ENCODE peak calls at places on chromosome 19, in seven cellular contexts. O is BJ, Y is neuronal stem cell, H is brain microvascular endothelial cell, B is A549, U is fibroblast of mammary gland, A is neural progenitor cell. G is an unnamed sample.

GRCh38 chr19:19751846-19752245 is 18.9 kb upstream of the ZNF14 start:
- DNase-seq in U (no peak), B (no peak), Y (no peak), H (no peak), O (no peak), A (no peak), G (no peak)

GRCh38 chr19:6955082-6955481 is 66.1 kb downstream of the MBD3L2B start:
- DNase-seq in U (no peak), H (no peak), B (no peak), O (no peak), Y (no peak), A (no peak), G (no peak)

GRCh38 chr19:24054044-24054935 is 32.7 kb upstream of the ZNF254 start:
- DNase-seq in A (no peak), O (peak; percentile 72), Y (no peak), U (peak; percentile 96), H (peak; percentile 83), B (peak; percentile 13), G (no peak)

GRCh38 chr19:33982706-33983105 is 186.0 kb downstream of the KCTD15 start:
- DNase-seq in B (no peak), H (no peak), Y (no peak), U (no peak), A (no peak), O (no peak), G (no peak)

GRCh38 chr19:29731331-29731850 is 16.3 kb upstream of the C19orf12 start:
- DNase-seq in Y (no peak), A (no peak), U (no peak), O (no peak), B (no peak), H (no peak), G (no peak)

GRCh38 chr19:9940778-9941177 is 4.5 kb upstream of the OLFM2 start:
- DNase-seq in Y (no peak), H (peak; percentile 41), O (no peak), A (no peak), U (peak; percentile 84), B (no peak), G (no peak)

GRCh38 chr19:44757057-44757734 is 8.7 kb downstream of the BCL3 start:
- DNase-seq in O (no peak), B (no peak), U (peak; percentile 82), A (peak; percentile 66), Y (no peak), H (no peak), G (no peak)

GRCh38 chr19:10105241-10106099 is 692 bp upstream of the PPAN start:
- DNase-seq in A (no peak), U (no peak), Y (no peak), O (no peak), H (no peak), B (no peak), G (no peak)

GRCh38 chr19:10769533-10770491 is 51.9 kb downstream of the DNM2 start:
- DNase-seq in A (peak; percentile 50), Y (no peak), O (no peak), B (no peak), H (no peak), U (peak; percentile 60), G (no peak)

GRCh38 chr19:2949939-2950285 is 5.1 kb upstream of the ZNF77 start:
- DNase-seq in H (peak; percentile 54), B (peak; percentile 47), A (no peak), Y (no peak), U (no peak), O (no peak), G (no peak)

GRCh38 chr19:5695649-5696195 is 5.6 kb downstream of the RPL36 start:
- DNase-seq in O (no peak), Y (no peak), U (no peak), H (no peak), B (no peak), A (no peak), G (no peak)

GRCh38 chr19:17394891-17395415 is 957 bp upstream of the CCDC194 start:
- DNase-seq in H (no peak), B (peak; percentile 48), A (peak; percentile 72), U (peak; percentile 33), O (no peak), Y (no peak), G (no peak)

GRCh38 chr19:46618670-46619231 is 6.1 kb downstream of the PTGIR start:
- DNase-seq in H (no peak), O (no peak), A (no peak), Y (no peak), B (no peak), U (peak; percentile 58), G (no peak)

GRCh38 chr19:35509861-35510625 is 3.4 kb downstream of the DMKN start:
- DNase-seq in Y (peak; percentile 82), U (peak; percentile 32), O (no peak), B (peak; percentile 99), H (no peak), A (peak; percentile 93), G (no peak)

DNA sequence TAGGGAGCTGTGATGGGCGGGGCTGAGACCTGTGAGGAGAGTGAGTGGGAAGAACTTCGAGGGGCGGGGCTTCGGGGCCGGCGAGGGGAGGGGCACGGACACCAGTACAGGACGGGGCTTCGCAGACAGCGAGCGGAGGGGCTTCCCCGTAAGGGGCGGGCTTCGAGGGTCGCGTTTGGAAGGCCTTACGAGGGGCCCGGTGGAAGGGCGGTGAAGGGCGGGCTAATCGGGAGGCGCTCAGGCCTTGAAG is 4.1 kb upstream of the EMP3 start:
- DNase-seq in B (peak; percentile 99), H (peak; percentile 92), U (peak; percentile 79), A (peak; percentile 99), Y (peak; percentile 93), O (no peak), G (peak; percentile 72)
- H3K4me3 ChIP-seq in B (peak overlapping the region; percentile 57), H (peak overlapping the region; percentile 57), U (peak overlapping the region; percentile 46), A (peak overlapping the region; percentile 42), Y (peak overlapping the region; percentile 76), O (peak overlapping the region; percentile 59), G (peak overlapping the region; percentile 47)

GRCh38 chr19:16327131-16327450 is 2.5 kb downstream of the KLF2 start:
- DNase-seq in H (no peak), U (no peak), A (no peak), B (no peak), O (no peak), Y (no peak), G (no peak)
- H3K4me3 ChIP-seq in H (peak overlapping the region; percentile 83), U (no peak overlapping the region), A (peak overlapping the region; percentile 41), B (no peak overlapping the region), O (no peak overlapping the region), Y (no peak overlapping the region), G (no peak overlapping the region)

GRCh38 chr19:42176649-42176989 is 40.9 kb downstream of the DEDD2 start:
- DNase-seq in A (peak; percentile 76), B (peak; percentile 70), O (no peak), U (no peak), Y (peak; percentile 31), H (no peak), G (no peak)
- H3K4me3 ChIP-seq in A (peak overlapping the region; percentile 61), B (peak overlapping the region; percentile 56), O (peak overlapping the region; percentile 42), U (peak overlapping the region; percentile 45), Y (peak overlapping the region; percentile 69), H (peak overlapping the region; percentile 53), G (peak overlapping the region; percentile 35)

DNA sequence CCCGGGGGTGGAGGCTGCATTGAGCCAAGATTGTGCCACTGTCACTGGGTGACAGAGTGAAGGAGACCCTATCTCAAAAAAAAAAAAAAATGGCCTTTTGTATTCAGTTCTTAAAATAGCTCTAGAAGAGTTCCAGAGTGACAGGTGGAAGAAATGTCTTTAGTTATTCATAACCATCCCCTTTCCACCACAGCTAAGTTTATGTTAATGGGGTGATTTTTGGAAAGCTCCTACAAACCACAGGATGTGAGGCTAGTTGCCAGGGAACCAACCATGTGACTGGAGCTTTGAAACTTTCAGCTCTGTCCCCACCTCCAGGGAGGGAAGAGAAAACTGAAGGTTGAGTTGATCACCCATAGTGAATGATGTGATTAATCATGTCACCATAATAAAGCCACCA is 6.9 kb downstream of the ZNF490 start:
- DNase-seq in B (no peak), O (no peak), U (no peak), Y (no peak), A (no peak), H (no peak), G (no peak)
- H3K4me3 ChIP-seq in B (no peak overlapping the region), O (no peak overlapping the region), U (no peak overlapping the region), Y (no peak overlapping the region), A (no peak overlapping the region), H (no peak overlapping the region), G (no peak overlapping the region)

GRCh38 chr19:1074512-1075283 is 7.7 kb downstream of the ARHGAP45 start:
- DNase-seq in H (no peak), A (no peak), U (no peak), B (peak; percentile 74), O (no peak), Y (no peak), G (no peak)
- H3K4me3 ChIP-seq in H (no peak overlapping the region), A (no peak overlapping the region), U (no peak overlapping the region), B (peak overlapping the region; percentile 61), O (no peak overlapping the region), Y (no peak overlapping the region), G (no peak overlapping the region)

DNA sequence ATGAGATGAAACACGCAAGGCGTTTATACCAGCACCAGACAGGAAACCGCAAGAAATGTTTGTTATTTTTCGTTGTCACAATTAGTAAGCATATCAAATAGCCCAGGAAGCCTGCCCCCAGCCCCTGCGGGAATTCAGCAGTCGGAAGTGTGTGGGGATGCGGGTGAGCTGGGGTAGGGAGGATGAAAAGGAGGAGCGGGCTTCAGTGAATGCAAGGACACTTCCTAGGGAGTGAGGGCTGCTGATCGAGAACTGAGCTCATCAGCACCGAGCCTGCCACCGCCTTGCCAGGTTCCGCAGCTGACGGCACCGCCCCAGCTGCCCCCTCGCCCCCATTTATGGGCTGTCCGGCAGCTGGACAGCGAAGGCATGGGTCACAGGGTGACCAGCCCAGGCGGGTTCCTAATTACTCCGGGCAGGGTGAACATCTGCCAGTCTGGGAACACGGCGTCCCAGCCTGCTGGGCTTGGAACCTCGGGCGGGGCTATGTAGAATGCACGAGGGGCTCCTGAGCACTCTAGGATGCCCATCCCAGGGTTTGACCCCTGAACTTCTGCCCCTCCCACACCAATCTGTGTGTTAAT is 1.6 kb upstream of the BEST2 start:
- DNase-seq in H (peak; percentile 39), A (no peak), U (peak; percentile 30), B (no peak), Y (no peak), O (no peak), G (no peak)
- H3K4me3 ChIP-seq in H (no peak overlapping the region), A (no peak overlapping the region), U (no peak overlapping the region), B (no peak overlapping the region), Y (no peak overlapping the region), O (no peak overlapping the region), G (no peak overlapping the region)

G was measured in HFF-Myc.